ENCODE peak calls at places on chromosomes 6 and 20, in five cellular contexts. V, B, M, S and W are unnamed samples.

GRCh38 chr20:2671977-2672376 is 8.0 kb upstream of the IDH3B start:
- DNase-seq in S (no peak), V (no peak), B (peak; percentile 77), M (no peak), W (no peak)

GRCh38 chr6:112007805-112008204 is 46.1 kb upstream of the CCN6 start:
- DNase-seq in S (no peak), V (no peak), M (no peak), B (no peak), W (no peak)

GRCh38 chr6:32700391-32701040 is 34.1 kb upstream of the HLA-DQB1 start:
- DNase-seq in V (no peak), S (peak; percentile 70), B (peak; percentile 84), M (peak; percentile 13), W (no peak)

GRCh38 chr6:125285936-125286335 is 15.8 kb downstream of the HDDC2 start:
- DNase-seq in M (no peak), B (no peak), S (no peak), V (no peak), W (no peak)

GRCh38 chr20:63136296-63136695 is 79.6 kb downstream of the YTHDF1 start:
- DNase-seq in S (no peak), M (no peak), B (no peak), V (peak; percentile 5), W (no peak)

GRCh38 chr20:4151991-4152695 is 136.8 kb upstream of the RNF24 start:
- DNase-seq in M (no peak), S (no peak), B (no peak), V (no peak), W (no peak)

GRCh38 chr20:63493563-63494020 is 5.3 kb downstream of the EEF1A2 start:
- DNase-seq in V (peak; percentile 16), B (no peak), S (no peak), M (peak; percentile 32), W (no peak)

GRCh38 chr6:170122676-170123075 is 168.2 kb downstream of the DLL1 start:
- DNase-seq in M (no peak), S (no peak), B (no peak), V (no peak), W (no peak)

GRCh38 chr6:389622-390021 is 1.9 kb upstream of the IRF4 start:
- DNase-seq in V (no peak), B (no peak), S (peak; percentile 55), M (no peak), W (no peak)

GRCh38 chr6:109767961-109768360 is 76.9 kb downstream of the FIG4 start:
- DNase-seq in M (no peak), V (no peak), S (no peak), B (no peak), W (no peak)

GRCh38 chr20:23823621-23824324 is 2.8 kb downstream of the CST2 start:
- DNase-seq in B (no peak), M (no peak), V (no peak), S (no peak), W (no peak)

GRCh38 chr6:558089-558488 is 98.8 kb downstream of the HUS1B start:
- DNase-seq in S (peak; percentile 38), B (no peak), M (no peak), V (no peak), W (no peak)

DNA sequence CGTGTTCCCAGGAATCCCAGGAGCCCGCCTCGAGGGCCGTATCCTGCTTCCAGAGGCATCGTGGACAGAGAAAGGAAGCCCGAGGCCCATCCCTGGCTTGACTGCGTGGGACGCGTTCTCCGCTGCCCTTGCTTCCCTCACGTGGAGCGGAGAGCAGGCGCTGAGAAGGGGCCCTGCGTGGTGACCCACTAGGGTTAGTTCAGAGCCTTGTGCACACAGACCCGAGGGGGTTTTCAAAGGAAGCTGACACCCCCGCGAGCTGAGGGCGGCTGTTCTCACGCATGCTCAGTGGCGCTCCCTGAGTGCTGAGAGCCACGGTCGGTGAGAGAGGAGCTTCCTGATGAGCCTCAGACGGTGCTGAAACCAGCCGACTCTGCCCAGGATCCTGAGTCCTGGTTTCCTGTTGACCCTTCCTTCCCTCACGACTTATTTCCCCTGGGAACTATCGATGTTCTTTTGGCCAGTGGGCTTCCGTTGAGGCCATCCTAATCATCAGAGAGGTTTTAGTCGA is 28.9 kb upstream of the CCR6 start:
- DNase-seq in S (no peak), V (no peak), M (no peak), B (no peak), W (no peak)
- TF ChIP-seq CTCF in S (no peak), V (no peak), M (no peak), B (no peak), W (no peak)

DNA sequence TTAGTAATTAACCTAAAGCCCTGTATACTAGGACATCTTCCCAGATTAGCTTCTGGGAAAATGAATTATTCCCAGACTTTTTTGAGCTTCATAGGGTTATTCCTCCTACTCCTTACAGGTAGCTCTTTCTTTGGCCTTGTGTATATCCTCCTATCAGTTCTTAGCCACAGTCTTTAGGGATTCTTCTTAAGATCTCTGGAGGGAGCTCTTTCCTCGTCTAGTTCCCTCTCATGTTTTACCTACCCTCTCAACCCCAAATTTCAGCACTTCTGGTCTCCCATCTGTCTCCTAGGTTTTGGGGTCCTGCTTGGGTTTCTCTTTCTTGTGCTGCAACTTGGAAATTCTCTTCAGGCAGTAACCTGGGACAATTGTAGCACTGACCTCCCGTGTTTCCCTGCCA is 46.4 kb upstream of the SLC35B3 start:
- DNase-seq in S (no peak), B (peak; percentile 83), M (no peak), V (no peak), W (no peak)
- TF ChIP-seq CTCF in S (no peak), B (peak; percentile 72), M (no peak), V (no peak), W (no peak)

DNA sequence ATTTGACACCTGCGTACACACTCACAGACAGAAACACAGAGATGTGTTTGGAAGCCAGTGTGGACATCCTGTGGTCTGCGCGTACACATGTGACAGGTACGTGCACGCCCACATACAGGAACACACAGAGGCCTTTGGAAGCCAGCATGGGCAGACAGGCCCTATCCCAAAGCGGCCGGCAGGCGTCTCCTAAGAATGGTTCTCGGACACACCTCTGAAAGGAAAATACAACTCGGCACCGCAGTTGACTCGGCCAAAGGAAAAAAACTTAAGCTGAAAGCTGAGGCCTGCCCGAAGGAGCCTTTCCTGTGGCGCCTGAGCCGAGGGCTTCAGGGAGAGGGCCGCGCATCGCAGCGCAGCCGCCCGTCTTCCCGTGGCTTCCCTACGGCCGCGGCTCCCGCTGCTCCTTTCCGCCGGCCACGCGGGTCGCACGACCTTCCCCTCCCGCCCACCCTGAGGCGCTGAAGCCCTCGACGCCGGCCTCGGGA is 1.4 kb upstream of the CEP43 start:
- DNase-seq in V (no peak), S (peak; percentile 65), B (peak; percentile 84), M (no peak), W (no peak)
- TF ChIP-seq CTCF in V (no peak), S (no peak), B (peak; percentile 19), M (no peak), W (peak; percentile 11)

DNA sequence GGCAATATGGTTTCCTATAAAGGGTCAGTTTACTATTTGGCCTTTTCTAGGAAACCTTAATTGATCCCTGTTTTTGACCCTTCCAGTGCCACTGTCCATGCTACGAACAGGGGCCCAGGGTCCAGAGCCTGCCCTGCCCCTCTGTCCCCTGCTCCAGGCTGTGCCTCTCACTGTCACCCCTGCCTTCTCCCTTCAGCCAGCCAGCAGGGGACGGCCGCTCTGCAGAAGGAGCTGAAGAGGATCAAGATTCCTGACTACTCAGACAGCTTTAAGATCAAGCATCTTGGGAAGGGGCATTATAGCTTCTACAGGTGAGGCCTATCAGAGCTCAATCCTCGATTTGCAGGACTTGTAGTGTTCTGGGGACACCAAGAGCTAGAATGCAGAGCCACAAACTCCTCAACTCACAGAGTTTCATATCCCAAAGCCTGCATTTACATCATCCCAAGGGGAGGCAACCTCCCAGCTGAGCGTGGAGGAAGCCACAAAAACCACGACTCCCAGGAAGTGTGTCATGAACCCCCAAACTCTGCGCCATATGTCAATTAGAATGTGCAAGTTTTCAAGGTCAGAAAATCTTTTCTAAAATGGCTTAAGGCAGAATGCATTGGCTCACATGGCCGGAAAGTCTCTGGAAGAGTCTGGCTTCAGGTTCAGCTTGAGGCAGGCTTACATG is 3.6 kb downstream of the BPI start:
- DNase-seq in V (no peak), B (no peak), S (no peak), M (no peak), W (no peak)
- TF ChIP-seq CTCF in V (no peak), B (no peak), S (no peak), M (no peak), W (no peak)

DNA sequence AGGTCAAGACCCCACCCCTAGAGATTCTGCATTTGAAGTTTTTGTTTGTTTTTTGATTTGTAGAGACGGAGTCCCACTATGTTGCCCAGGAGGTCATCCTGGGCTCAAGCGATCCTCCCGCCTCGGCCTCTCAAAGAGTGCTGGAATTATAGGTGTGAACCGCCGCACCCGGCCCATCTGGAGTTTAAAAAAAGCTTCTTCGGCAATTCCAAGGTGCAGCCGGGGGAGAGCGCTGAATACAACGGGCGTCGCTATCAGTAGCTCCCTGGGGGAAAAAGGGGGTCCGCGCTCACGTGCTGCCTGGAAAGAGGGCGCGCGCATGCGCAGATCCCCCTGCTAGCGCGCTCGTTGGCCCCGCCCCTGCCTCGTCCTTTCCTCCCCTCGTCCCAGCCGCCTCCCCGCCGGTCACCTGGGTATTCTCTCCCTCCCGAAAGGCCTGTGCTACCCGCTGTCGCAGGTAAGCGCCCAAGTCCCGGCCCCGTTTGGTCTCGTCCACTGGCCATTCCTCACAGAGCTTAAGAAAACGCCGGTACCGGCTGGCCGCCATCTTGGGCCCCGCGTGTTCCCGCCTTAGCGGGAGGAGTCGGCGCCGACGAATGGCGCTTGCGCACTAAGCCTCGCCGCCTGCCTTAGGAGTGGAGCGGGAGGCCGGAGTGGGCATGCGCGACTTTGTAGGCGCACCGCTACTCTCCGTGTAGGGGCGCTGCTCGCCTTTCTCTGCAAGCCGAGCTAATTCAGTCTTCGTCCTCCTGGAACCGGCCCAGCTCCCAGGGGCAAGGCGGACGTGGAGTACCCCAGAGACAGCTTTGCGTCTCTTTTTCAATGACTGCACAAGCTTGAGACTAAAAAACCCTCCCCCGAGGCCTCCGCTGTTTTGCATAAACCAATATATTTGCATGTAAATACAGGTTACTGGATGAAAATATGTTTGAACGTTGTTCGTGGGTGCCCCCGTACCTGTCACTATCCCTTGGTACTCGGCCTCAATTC is at the start of gene UQCC2:
- DNase-seq in S (peak; percentile 99), V (peak; percentile 98), M (peak; percentile 96), B (peak; percentile 98), W (peak; percentile 97)
- TF ChIP-seq CTCF in S (peak; percentile 80), V (peak; percentile 11), M (peak; percentile 62), B (peak; percentile 46), W (peak; percentile 52)

GRCh38 chr20:653110-653589 is at the start of gene SRXN1:
- DNase-seq in S (peak; percentile 95), V (peak; percentile 75), M (peak; percentile 92), B (peak; percentile 93), W (peak; percentile 95)
- TF ChIP-seq CTCF in S (peak; percentile 85), V (peak; percentile 54), M (peak; percentile 35), B (peak; percentile 47), W (peak; percentile 53)

GRCh38 chr20:56718816-56719215 is 89.7 kb downstream of the TFAP2C start:
- DNase-seq in S (no peak), M (no peak), B (no peak), V (no peak), W (no peak)

GRCh38 chr20:56715309-56715708 is 86.2 kb downstream of the TFAP2C start:
- DNase-seq in V (no peak), M (no peak), S (no peak), B (peak; percentile 36), W (no peak)

GRCh38 chr20:56720620-56721213 is 91.6 kb downstream of the TFAP2C start:
- DNase-seq in V (no peak), S (no peak), M (no peak), B (no peak), W (no peak)

GRCh38 chr20:56716806-56717205 is 87.7 kb downstream of the TFAP2C start:
- DNase-seq in V (no peak), B (no peak), M (no peak), S (no peak), W (no peak)

GRCh38 chr20:56715902-56716519 is 86.9 kb downstream of the TFAP2C start:
- DNase-seq in B (no peak), M (no peak), V (no peak), S (no peak), W (no peak)
- TF ChIP-seq CTCF in B (no peak), M (no peak), V (no peak), S (no peak), W (no peak)